ENCODE peak calls at places on chromosome 22, in nine cellular contexts. H is uterus; G is MM.1S; Z is foreskin keratinocyte; Q is GM23338; J is H9; D is ascending aorta; K is CD8-positive, alpha-beta T cell; M is gastrocnemius medialis. C is an unnamed sample.

GRCh38 chr22:44437493-44438015 is 60.5 kb downstream of the RTL6 start:
- DNase-seq in Z (no peak), K (no peak), Q (no peak), D (no peak), M (no peak), J (no peak), H (no peak), G (no peak), C (no peak)

GRCh38 chr22:38503021-38503420 is 3.1 kb downstream of the DDX17 start:
- DNase-seq in H (no peak), Q (no peak), J (no peak), Z (no peak), M (no peak), G (no peak), K (no peak), D (no peak), C (no peak)

GRCh38 chr22:20155330-20156041 is 4.6 kb upstream of the CCDC188 start:
- DNase-seq in K (no peak), Q (no peak), H (peak), Z (no peak), J (no peak), D (no peak), M (no peak), G (peak), C (no peak)

GRCh38 chr22:38348751-38349496 is 31.7 kb upstream of the CSNK1E start:
- DNase-seq in Z (no peak), G (no peak), M (peak), Q (no peak), K (peak), J (no peak), H (no peak), D (no peak), C (no peak)

GRCh38 chr22:37965940-37966664 is 12.6 kb downstream of the POLR2F start:
- DNase-seq in M (no peak), D (no peak), Z (no peak), K (no peak), G (no peak), J (no peak), H (no peak), Q (no peak), C (no peak)

GRCh38 chr22:23397618-23398567 is 182.2 kb downstream of the IGLL1 start:
- DNase-seq in J (no peak), Q (no peak), H (no peak), K (no peak), M (no peak), D (no peak), Z (no peak), G (no peak), C (no peak)

GRCh38 chr22:35301370-35301874 is 1.7 kb downstream of the TOM1 start:
- DNase-seq in Q (peak), G (no peak), J (no peak), M (peak), D (peak), Z (no peak), K (no peak), H (peak), C (no peak)

GRCh38 chr22:19035474-19036228 is 86.6 kb downstream of the DGCR2 start:
- DNase-seq in K (no peak), Z (no peak), H (no peak), Q (peak), D (no peak), J (peak), G (no peak), M (no peak), C (no peak)

GRCh38 chr22:20141186-20142077 is 9.4 kb downstream of the CCDC188 start:
- DNase-seq in Z (no peak), D (no peak), K (no peak), J (no peak), H (no peak), M (no peak), Q (no peak), G (no peak), C (no peak)

GRCh38 chr22:19052941-19053551 is 69.2 kb downstream of the DGCR2 start:
- DNase-seq in D (no peak), J (no peak), Q (no peak), M (no peak), G (no peak), Z (no peak), K (no peak), H (no peak), C (no peak)

GRCh38 chr22:50569041-50569459 is 6.3 kb upstream of the SYCE3 start:
- DNase-seq in H (no peak), Z (no peak), G (no peak), D (no peak), M (no peak), Q (no peak), K (no peak), J (no peak), C (no peak)

GRCh38 chr22:50567721-50568252 is 5.1 kb upstream of the SYCE3 start:
- DNase-seq in Q (no peak), H (no peak), M (no peak), K (no peak), G (no peak), D (no peak), Z (no peak), J (no peak), C (no peak)

GRCh38 chr22:50570861-50571260 is 7.4 kb downstream of the CPT1B start:
- DNase-seq in H (no peak), Z (no peak), D (no peak), M (no peak), K (no peak), Q (no peak), G (no peak), J (no peak), C (no peak)

GRCh38 chr22:50569896-50570535 is 7.3 kb upstream of the SYCE3 start:
- DNase-seq in J (no peak), D (no peak), H (no peak), Z (no peak), Q (no peak), G (no peak), K (no peak), M (no peak), C (no peak)

GRCh38 chr22:50568626-50569025 is 5.9 kb upstream of the SYCE3 start:
- DNase-seq in K (no peak), G (no peak), H (no peak), J (no peak), D (no peak), Z (no peak), Q (no peak), M (no peak), C (no peak)
- H3K27ac ChIP-seq in K (no peak), G (no peak), H (no peak), J (no peak), D (no peak), Z (no peak), Q (no peak), M (no peak), C (no peak)

GRCh38 chr22:21697866-21698265 is 32.1 kb downstream of the PPIL2 start:
- DNase-seq in Q (no peak), H (no peak), D (no peak), K (no peak), J (no peak), M (no peak), G (no peak), Z (no peak), C (no peak)

GRCh38 chr22:21701384-21701971 is 34.1 kb downstream of the YPEL1 start:
- DNase-seq in D (no peak), K (no peak), H (no peak), Z (no peak), J (no peak), G (no peak), Q (no peak), M (no peak), C (no peak)

GRCh38 chr22:21700822-21701221 is 34.8 kb downstream of the YPEL1 start:
- DNase-seq in G (no peak), H (no peak), Z (no peak), Q (no peak), K (no peak), J (no peak), D (no peak), M (no peak), C (no peak)

GRCh38 chr22:21698430-21699329 is 32.9 kb downstream of the PPIL2 start:
- DNase-seq in Q (peak), K (no peak), G (no peak), Z (no peak), M (peak), J (peak), D (no peak), H (peak), C (no peak)

DNA sequence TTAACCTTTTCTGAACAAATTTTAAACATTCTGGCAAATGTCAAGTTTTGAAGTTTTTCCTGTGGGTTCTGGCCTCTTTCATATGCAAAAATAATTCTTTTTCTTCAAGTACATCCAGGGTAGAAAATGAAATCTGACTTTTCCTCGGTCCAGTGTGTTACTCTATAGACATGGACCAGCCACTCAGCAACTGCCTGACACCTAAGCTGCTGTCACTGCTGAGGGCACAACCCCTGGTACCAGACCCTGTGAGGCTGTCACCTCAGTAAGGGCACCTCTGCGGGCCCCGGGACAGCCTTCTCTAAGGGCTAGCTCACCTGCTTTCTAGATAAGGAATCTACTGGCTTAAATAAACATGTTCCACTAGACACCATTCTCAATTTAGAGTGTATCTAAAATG is 33.8 kb downstream of the PPIL2 start:
- DNase-seq in G (no peak), Q (no peak), Z (no peak), M (no peak), D (no peak), K (no peak), H (no peak), J (no peak), C (no peak)
- H3K27ac ChIP-seq in G (no peak), Q (no peak), Z (no peak), M (peak), D (peak), K (no peak), H (peak), J (no peak), C (no peak)

DNA sequence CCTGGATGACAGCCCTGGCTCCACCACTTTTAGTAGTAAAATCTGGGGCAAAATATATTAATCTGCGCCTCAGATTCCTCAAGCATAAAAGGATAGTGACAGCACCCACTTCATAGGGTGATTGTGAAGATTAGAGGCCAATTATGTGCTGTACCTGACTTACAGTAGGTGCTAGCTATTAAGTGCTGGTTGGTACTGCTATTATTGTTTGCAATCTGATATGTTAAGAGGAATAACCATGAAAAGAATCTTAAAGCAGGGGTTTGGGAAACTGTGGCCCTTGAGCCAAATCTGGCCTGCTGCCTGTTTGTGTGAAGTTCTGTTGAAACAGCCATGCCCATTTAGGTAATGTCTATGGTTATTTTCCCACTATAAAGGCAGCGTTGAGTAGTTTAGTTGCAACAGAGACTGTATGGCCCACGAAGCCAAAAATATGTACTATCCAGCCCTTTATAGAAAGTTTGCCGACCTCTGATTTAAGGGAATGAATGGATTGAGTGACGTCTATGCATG is 44.7 kb upstream of the MN1 start:
- DNase-seq in Q (no peak), K (no peak), M (no peak), G (no peak), H (no peak), J (no peak), D (no peak), Z (no peak), C (no peak)
- H3K27ac ChIP-seq in Q (peak), K (no peak), M (no peak), G (no peak), H (peak), J (no peak), D (no peak), Z (no peak), C (no peak)

GRCh38 chr22:39524089-39524752 is 3.9 kb downstream of the ATF4 start:
- DNase-seq in Q (no peak), K (no peak), D (no peak), Z (no peak), H (no peak), J (no peak), M (peak), G (no peak), C (no peak)
- H3K27ac ChIP-seq in Q (peak), K (no peak), D (no peak), Z (no peak), H (peak), J (no peak), M (peak), G (no peak), C (peak)

C was measured in esophagus squamous epithelium.